ENCODE peak calls at places on chromosomes 2 and 18, in four cellular contexts. One of them, this sample, is unnamed.
A peak's percentile ranks its signal among the peaks of the same experiment; 100 is the strongest.

GRCh38 chr2:86251840-86252266 is 52.6 kb downstream of the MRPL35 start:
- DNase-seq in fibroblast of lung: no peak
- DNase-seq in lower lobe of right lung: no peak
- DNase-seq in OCI-LY7: no peak
- DNase-seq in this sample: no peak

GRCh38 chr2:51697095-51697494 is 665.2 kb upstream of the NRXN1 start:
- DNase-seq in fibroblast of lung: no peak
- DNase-seq in lower lobe of right lung: no peak
- DNase-seq in OCI-LY7: no peak
- DNase-seq in this sample: no peak

GRCh38 chr18:45828917-45829811 is 3.7 kb downstream of the SIGLEC15 start:
- DNase-seq in fibroblast of lung: no peak
- DNase-seq in lower lobe of right lung: peak; percentile 61
- DNase-seq in OCI-LY7: no peak
- DNase-seq in this sample: peak; percentile 91

GRCh38 chr2:191333911-191334357 is 88.7 kb downstream of the MYO1B start:
- DNase-seq in fibroblast of lung: peak; percentile 97
- DNase-seq in lower lobe of right lung: no peak
- DNase-seq in OCI-LY7: no peak
- DNase-seq in this sample: no peak

GRCh38 chr2:157792345-157793052 is 83.6 kb downstream of the ACVR1 start:
- DNase-seq in fibroblast of lung: peak; percentile 90
- DNase-seq in lower lobe of right lung: no peak
- DNase-seq in OCI-LY7: no peak
- DNase-seq in this sample: no peak

GRCh38 chr2:198913394-198914152 is 544.2 kb downstream of the SATB2 start:
- DNase-seq in fibroblast of lung: no peak
- DNase-seq in lower lobe of right lung: no peak
- DNase-seq in OCI-LY7: peak; percentile 95
- DNase-seq in this sample: no peak

GRCh38 chr2:199606193-199606780 is 148.5 kb upstream of the SATB2 start:
- DNase-seq in fibroblast of lung: no peak
- DNase-seq in lower lobe of right lung: no peak
- DNase-seq in OCI-LY7: no peak
- DNase-seq in this sample: no peak

GRCh38 chr2:157789161-157789720 is 86.9 kb downstream of the ACVR1 start:
- DNase-seq in fibroblast of lung: no peak
- DNase-seq in lower lobe of right lung: no peak
- DNase-seq in OCI-LY7: no peak
- DNase-seq in this sample: no peak

GRCh38 chr2:201275991-201276390 is 15.7 kb downstream of the CASP8 start:
- DNase-seq in fibroblast of lung: no peak
- DNase-seq in lower lobe of right lung: no peak
- DNase-seq in OCI-LY7: no peak
- DNase-seq in this sample: no peak

GRCh38 chr2:7007846-7008741 is 90.9 kb downstream of the RNF144A start:
- DNase-seq in fibroblast of lung: peak; percentile 96
- DNase-seq in lower lobe of right lung: peak; percentile 88
- DNase-seq in OCI-LY7: no peak
- DNase-seq in this sample: no peak

GRCh38 chr2:105595536-105595935 is 149.2 kb upstream of the NCK2 start:
- DNase-seq in fibroblast of lung: peak; percentile 39
- DNase-seq in lower lobe of right lung: no peak
- DNase-seq in OCI-LY7: no peak
- DNase-seq in this sample: no peak

GRCh38 chr2:196987654-196988364 is 61.3 kb upstream of the PGAP1 start:
- DNase-seq in fibroblast of lung: peak; percentile 98
- DNase-seq in lower lobe of right lung: no peak
- DNase-seq in OCI-LY7: peak; percentile 8
- DNase-seq in this sample: no peak

GRCh38 chr2:205411558-205411957 is 270.7 kb upstream of the NRP2 start:
- DNase-seq in fibroblast of lung: no peak
- DNase-seq in lower lobe of right lung: no peak
- DNase-seq in OCI-LY7: no peak
- DNase-seq in this sample: no peak

GRCh38 chr2:171522804-171523338 is 597 bp downstream of the CYBRD1 start:
- DNase-seq in fibroblast of lung: peak; percentile 57
- DNase-seq in lower lobe of right lung: peak; percentile 56
- DNase-seq in OCI-LY7: no peak
- DNase-seq in this sample: no peak

GRCh38 chr2:1833046-1833445 is 88.7 kb upstream of the PXDN start:
- DNase-seq in fibroblast of lung: no peak
- DNase-seq in lower lobe of right lung: no peak
- DNase-seq in OCI-LY7: no peak
- DNase-seq in this sample: no peak

GRCh38 chr18:54679318-54680149 is 88.5 kb downstream of the DYNAP start:
- DNase-seq in fibroblast of lung: peak; percentile 78
- DNase-seq in lower lobe of right lung: no peak
- DNase-seq in OCI-LY7: peak; percentile 18
- DNase-seq in this sample: peak; percentile 6

GRCh38 chr2:20254731-20255130 is 29.8 kb upstream of the SDC1 start:
- DNase-seq in fibroblast of lung: no peak
- DNase-seq in lower lobe of right lung: no peak
- DNase-seq in OCI-LY7: no peak
- DNase-seq in this sample: no peak

GRCh38 chr2:154941379-154941778 is 242.9 kb downstream of the KCNJ3 start:
- DNase-seq in fibroblast of lung: no peak
- DNase-seq in lower lobe of right lung: no peak
- DNase-seq in OCI-LY7: no peak
- DNase-seq in this sample: no peak

GRCh38 chr2:23486676-23487075 is 101.7 kb downstream of the KLHL29 start:
- DNase-seq in fibroblast of lung: peak; percentile 30
- DNase-seq in lower lobe of right lung: no peak
- DNase-seq in OCI-LY7: no peak
- DNase-seq in this sample: no peak

GRCh38 chr18:57518533-57518932 is 68.0 kb downstream of the FECH start:
- DNase-seq in fibroblast of lung: no peak
- DNase-seq in lower lobe of right lung: no peak
- DNase-seq in OCI-LY7: no peak
- DNase-seq in this sample: no peak

GRCh38 chr2:101305492-101306123 is 2.9 kb downstream of the RNF149 start:
- DNase-seq in fibroblast of lung: peak; percentile 89
- DNase-seq in lower lobe of right lung: no peak
- DNase-seq in OCI-LY7: no peak
- DNase-seq in this sample: no peak

GRCh38 chr2:208296610-208297009 is 30.6 kb downstream of the PIKFYVE start:
- DNase-seq in fibroblast of lung: no peak
- DNase-seq in lower lobe of right lung: no peak
- DNase-seq in OCI-LY7: no peak
- DNase-seq in this sample: no peak

GRCh38 chr2:43824512-43824911 is 14.1 kb downstream of the ABCG5 start:
- DNase-seq in fibroblast of lung: no peak
- DNase-seq in lower lobe of right lung: no peak
- DNase-seq in OCI-LY7: no peak
- DNase-seq in this sample: no peak

GRCh38 chr2:43824951-43825493 is 13.6 kb downstream of the ABCG5 start:
- DNase-seq in fibroblast of lung: no peak
- DNase-seq in lower lobe of right lung: no peak
- DNase-seq in OCI-LY7: no peak
- DNase-seq in this sample: no peak

GRCh38 chr2:43826305-43827250 is 12.1 kb downstream of the ABCG5 start:
- DNase-seq in fibroblast of lung: no peak
- DNase-seq in lower lobe of right lung: no peak
- DNase-seq in OCI-LY7: no peak
- DNase-seq in this sample: no peak

GRCh38 chr2:43825841-43826240 is 12.8 kb downstream of the ABCG5 start:
- DNase-seq in fibroblast of lung: no peak
- DNase-seq in lower lobe of right lung: no peak
- DNase-seq in OCI-LY7: no peak
- DNase-seq in this sample: no peak

GRCh38 chr2:43823751-43824150 is 14.9 kb downstream of the ABCG5 start:
- DNase-seq in fibroblast of lung: no peak
- DNase-seq in lower lobe of right lung: no peak
- DNase-seq in OCI-LY7: no peak
- DNase-seq in this sample: no peak
- TF ChIP-seq CTCF in fibroblast of lung: no peak
- TF ChIP-seq CTCF in lower lobe of right lung: no peak
- TF ChIP-seq CTCF in OCI-LY7: no peak
- TF ChIP-seq CTCF in this sample: no peak

GRCh38 chr2:183093857-183094657 is 15.5 kb downstream of the DUSP19 start:
- DNase-seq in fibroblast of lung: peak; percentile 65
- DNase-seq in lower lobe of right lung: no peak
- DNase-seq in OCI-LY7: no peak
- DNase-seq in this sample: peak; percentile 14
- TF ChIP-seq CTCF in fibroblast of lung: no peak
- TF ChIP-seq CTCF in lower lobe of right lung: no peak
- TF ChIP-seq CTCF in OCI-LY7: no peak
- TF ChIP-seq CTCF in this sample: peak; percentile 12

GRCh38 chr18:8084160-8084559 is 517.0 kb downstream of the PTPRM start:
- DNase-seq in fibroblast of lung: peak; percentile 42
- DNase-seq in lower lobe of right lung: no peak
- DNase-seq in OCI-LY7: peak; percentile 20
- DNase-seq in this sample: peak; percentile 64
- TF ChIP-seq CTCF in fibroblast of lung: peak; percentile 35
- TF ChIP-seq CTCF in lower lobe of right lung: peak; percentile 53
- TF ChIP-seq CTCF in OCI-LY7: peak; percentile 71
- TF ChIP-seq CTCF in this sample: peak; percentile 81

GRCh38 chr18:35972197-35973000 is at the start of gene RMP24:
- DNase-seq in fibroblast of lung: peak; percentile 93
- DNase-seq in lower lobe of right lung: peak; percentile 95
- DNase-seq in OCI-LY7: peak; percentile 91
- DNase-seq in this sample: peak; percentile 91
- TF ChIP-seq CTCF in fibroblast of lung: no peak
- TF ChIP-seq CTCF in lower lobe of right lung: no peak
- TF ChIP-seq CTCF in OCI-LY7: no peak
- TF ChIP-seq CTCF in this sample: no peak

GRCh38 chr18:62119884-62120283 is 67.0 kb downstream of the PIGN start:
- DNase-seq in fibroblast of lung: no peak
- DNase-seq in lower lobe of right lung: no peak
- DNase-seq in OCI-LY7: no peak
- DNase-seq in this sample: no peak
- TF ChIP-seq CTCF in fibroblast of lung: no peak
- TF ChIP-seq CTCF in lower lobe of right lung: no peak
- TF ChIP-seq CTCF in OCI-LY7: no peak
- TF ChIP-seq CTCF in this sample: no peak